ENCODE peak calls at places on chromosomes 7 and 10, in seven cellular contexts. One of them, this sample, is unnamed.
A peak's percentile ranks its signal among the peaks of the same experiment; 100 is the strongest.

GRCh38 chr7:117896339-117896738 is 23.1 kb upstream of the CTTNBP2 start:
- DNase-seq in chondrocyte: no peak
- DNase-seq in CD4-positive, alpha-beta T cell: no peak
- DNase-seq in stimulated activated CD4-positive, alpha-beta T cell treated with anti-CD3 and anti-CD28 coated beads, Interleukin-4, amount 100 ng/mL, for 24 hours: no peak
- DNase-seq in hepatocyte: no peak
- DNase-seq in GM04504: no peak
- DNase-seq in activated T-cell treated with anti-CD3 and anti-CD28 coated beads, Interleukin-2, amount 50 U/mL, for 1 hour: no peak
- DNase-seq in this sample: no peak

GRCh38 chr10:132632851-132633684 is 95.5 kb downstream of the INPP5A start:
- DNase-seq in chondrocyte: peak; percentile 69
- DNase-seq in CD4-positive, alpha-beta T cell: no peak
- DNase-seq in stimulated activated CD4-positive, alpha-beta T cell treated with anti-CD3 and anti-CD28 coated beads, Interleukin-4, amount 100 ng/mL, for 24 hours: no peak
- DNase-seq in hepatocyte: no peak
- DNase-seq in GM04504: no peak
- DNase-seq in activated T-cell treated with anti-CD3 and anti-CD28 coated beads, Interleukin-2, amount 50 U/mL, for 1 hour: no peak
- DNase-seq in this sample: no peak

GRCh38 chr10:114045071-114045737 is 1.5 kb downstream of the ADRB1 start:
- DNase-seq in chondrocyte: no peak
- DNase-seq in CD4-positive, alpha-beta T cell: peak; percentile 3
- DNase-seq in stimulated activated CD4-positive, alpha-beta T cell treated with anti-CD3 and anti-CD28 coated beads, Interleukin-4, amount 100 ng/mL, for 24 hours: no peak
- DNase-seq in hepatocyte: peak; percentile 71
- DNase-seq in GM04504: no peak
- DNase-seq in activated T-cell treated with anti-CD3 and anti-CD28 coated beads, Interleukin-2, amount 50 U/mL, for 1 hour: peak; percentile 34
- DNase-seq in this sample: no peak

GRCh38 chr10:71064413-71065118 is 147.8 kb upstream of the UNC5B start:
- DNase-seq in chondrocyte: no peak
- DNase-seq in CD4-positive, alpha-beta T cell: no peak
- DNase-seq in stimulated activated CD4-positive, alpha-beta T cell treated with anti-CD3 and anti-CD28 coated beads, Interleukin-4, amount 100 ng/mL, for 24 hours: no peak
- DNase-seq in hepatocyte: no peak
- DNase-seq in GM04504: no peak
- DNase-seq in activated T-cell treated with anti-CD3 and anti-CD28 coated beads, Interleukin-2, amount 50 U/mL, for 1 hour: no peak
- DNase-seq in this sample: no peak

GRCh38 chr10:6009961-6010360 is 32.6 kb upstream of the IL15RA start:
- DNase-seq in chondrocyte: no peak
- DNase-seq in CD4-positive, alpha-beta T cell: no peak
- DNase-seq in stimulated activated CD4-positive, alpha-beta T cell treated with anti-CD3 and anti-CD28 coated beads, Interleukin-4, amount 100 ng/mL, for 24 hours: no peak
- DNase-seq in hepatocyte: no peak
- DNase-seq in GM04504: no peak
- DNase-seq in activated T-cell treated with anti-CD3 and anti-CD28 coated beads, Interleukin-2, amount 50 U/mL, for 1 hour: no peak
- DNase-seq in this sample: no peak

GRCh38 chr7:24963218-24963617 is 16.8 kb downstream of the OSBPL3 start:
- DNase-seq in chondrocyte: no peak
- DNase-seq in CD4-positive, alpha-beta T cell: no peak
- DNase-seq in stimulated activated CD4-positive, alpha-beta T cell treated with anti-CD3 and anti-CD28 coated beads, Interleukin-4, amount 100 ng/mL, for 24 hours: peak; percentile 41
- DNase-seq in hepatocyte: no peak
- DNase-seq in GM04504: peak; percentile 40
- DNase-seq in activated T-cell treated with anti-CD3 and anti-CD28 coated beads, Interleukin-2, amount 50 U/mL, for 1 hour: peak; percentile 36
- DNase-seq in this sample: peak; percentile 66

GRCh38 chr7:97480700-97481410 is 251.0 kb upstream of the TAC1 start:
- DNase-seq in chondrocyte: no peak
- DNase-seq in CD4-positive, alpha-beta T cell: no peak
- DNase-seq in stimulated activated CD4-positive, alpha-beta T cell treated with anti-CD3 and anti-CD28 coated beads, Interleukin-4, amount 100 ng/mL, for 24 hours: no peak
- DNase-seq in hepatocyte: peak; percentile 19
- DNase-seq in GM04504: no peak
- DNase-seq in activated T-cell treated with anti-CD3 and anti-CD28 coated beads, Interleukin-2, amount 50 U/mL, for 1 hour: no peak
- DNase-seq in this sample: no peak

GRCh38 chr7:55189878-55190436 is 171.1 kb downstream of the EGFR start:
- DNase-seq in chondrocyte: no peak
- DNase-seq in CD4-positive, alpha-beta T cell: no peak
- DNase-seq in stimulated activated CD4-positive, alpha-beta T cell treated with anti-CD3 and anti-CD28 coated beads, Interleukin-4, amount 100 ng/mL, for 24 hours: no peak
- DNase-seq in hepatocyte: no peak
- DNase-seq in GM04504: no peak
- DNase-seq in activated T-cell treated with anti-CD3 and anti-CD28 coated beads, Interleukin-2, amount 50 U/mL, for 1 hour: no peak
- DNase-seq in this sample: no peak

GRCh38 chr10:123212640-123213039 is 58.4 kb downstream of the BUB3 start:
- DNase-seq in chondrocyte: no peak
- DNase-seq in CD4-positive, alpha-beta T cell: no peak
- DNase-seq in stimulated activated CD4-positive, alpha-beta T cell treated with anti-CD3 and anti-CD28 coated beads, Interleukin-4, amount 100 ng/mL, for 24 hours: no peak
- DNase-seq in hepatocyte: no peak
- DNase-seq in GM04504: no peak
- DNase-seq in activated T-cell treated with anti-CD3 and anti-CD28 coated beads, Interleukin-2, amount 50 U/mL, for 1 hour: no peak
- DNase-seq in this sample: no peak

GRCh38 chr10:13867822-13868221 is 281.1 kb downstream of the PRPF18 start:
- DNase-seq in chondrocyte: no peak
- DNase-seq in CD4-positive, alpha-beta T cell: no peak
- DNase-seq in stimulated activated CD4-positive, alpha-beta T cell treated with anti-CD3 and anti-CD28 coated beads, Interleukin-4, amount 100 ng/mL, for 24 hours: no peak
- DNase-seq in hepatocyte: no peak
- DNase-seq in GM04504: no peak
- DNase-seq in activated T-cell treated with anti-CD3 and anti-CD28 coated beads, Interleukin-2, amount 50 U/mL, for 1 hour: no peak
- DNase-seq in this sample: no peak

GRCh38 chr7:14855033-14855794 is 47.3 kb downstream of the DGKB start:
- DNase-seq in chondrocyte: no peak
- DNase-seq in CD4-positive, alpha-beta T cell: no peak
- DNase-seq in stimulated activated CD4-positive, alpha-beta T cell treated with anti-CD3 and anti-CD28 coated beads, Interleukin-4, amount 100 ng/mL, for 24 hours: no peak
- DNase-seq in hepatocyte: no peak
- DNase-seq in GM04504: no peak
- DNase-seq in activated T-cell treated with anti-CD3 and anti-CD28 coated beads, Interleukin-2, amount 50 U/mL, for 1 hour: no peak
- DNase-seq in this sample: no peak

GRCh38 chr10:18312385-18313145 is 172.3 kb downstream of the CACNB2 start:
- DNase-seq in chondrocyte: no peak
- DNase-seq in CD4-positive, alpha-beta T cell: no peak
- DNase-seq in stimulated activated CD4-positive, alpha-beta T cell treated with anti-CD3 and anti-CD28 coated beads, Interleukin-4, amount 100 ng/mL, for 24 hours: no peak
- DNase-seq in hepatocyte: peak; percentile 63
- DNase-seq in GM04504: peak; percentile 8
- DNase-seq in activated T-cell treated with anti-CD3 and anti-CD28 coated beads, Interleukin-2, amount 50 U/mL, for 1 hour: no peak
- DNase-seq in this sample: peak; percentile 12

GRCh38 chr10:123878666-123879311 is 12.8 kb downstream of the CPXM2 start:
- DNase-seq in chondrocyte: peak; percentile 36
- DNase-seq in CD4-positive, alpha-beta T cell: no peak
- DNase-seq in stimulated activated CD4-positive, alpha-beta T cell treated with anti-CD3 and anti-CD28 coated beads, Interleukin-4, amount 100 ng/mL, for 24 hours: no peak
- DNase-seq in hepatocyte: no peak
- DNase-seq in GM04504: peak; percentile 56
- DNase-seq in activated T-cell treated with anti-CD3 and anti-CD28 coated beads, Interleukin-2, amount 50 U/mL, for 1 hour: no peak
- DNase-seq in this sample: no peak

GRCh38 chr10:95397747-95398146 is 106.9 kb upstream of the PDLIM1 start:
- DNase-seq in chondrocyte: no peak
- DNase-seq in CD4-positive, alpha-beta T cell: no peak
- DNase-seq in stimulated activated CD4-positive, alpha-beta T cell treated with anti-CD3 and anti-CD28 coated beads, Interleukin-4, amount 100 ng/mL, for 24 hours: no peak
- DNase-seq in hepatocyte: no peak
- DNase-seq in GM04504: no peak
- DNase-seq in activated T-cell treated with anti-CD3 and anti-CD28 coated beads, Interleukin-2, amount 50 U/mL, for 1 hour: no peak
- DNase-seq in this sample: no peak

GRCh38 chr7:48182736-48183369 is 11.6 kb downstream of the ABCA13 start:
- DNase-seq in chondrocyte: no peak
- DNase-seq in CD4-positive, alpha-beta T cell: no peak
- DNase-seq in stimulated activated CD4-positive, alpha-beta T cell treated with anti-CD3 and anti-CD28 coated beads, Interleukin-4, amount 100 ng/mL, for 24 hours: no peak
- DNase-seq in hepatocyte: no peak
- DNase-seq in GM04504: peak; percentile 17
- DNase-seq in activated T-cell treated with anti-CD3 and anti-CD28 coated beads, Interleukin-2, amount 50 U/mL, for 1 hour: no peak
- DNase-seq in this sample: peak; percentile 53

GRCh38 chr10:78974409-78975317 is 94.1 kb upstream of the ZMIZ1 start:
- DNase-seq in chondrocyte: no peak
- DNase-seq in CD4-positive, alpha-beta T cell: no peak
- DNase-seq in stimulated activated CD4-positive, alpha-beta T cell treated with anti-CD3 and anti-CD28 coated beads, Interleukin-4, amount 100 ng/mL, for 24 hours: peak; percentile 80
- DNase-seq in hepatocyte: peak; percentile 76
- DNase-seq in GM04504: peak; percentile 69
- DNase-seq in activated T-cell treated with anti-CD3 and anti-CD28 coated beads, Interleukin-2, amount 50 U/mL, for 1 hour: peak; percentile 42
- DNase-seq in this sample: peak; percentile 65

GRCh38 chr10:62817120-62817762 is 1.1 kb upstream of the EGR2 start:
- DNase-seq in chondrocyte: peak; percentile 90
- DNase-seq in CD4-positive, alpha-beta T cell: no peak
- DNase-seq in stimulated activated CD4-positive, alpha-beta T cell treated with anti-CD3 and anti-CD28 coated beads, Interleukin-4, amount 100 ng/mL, for 24 hours: peak; percentile 72
- DNase-seq in hepatocyte: peak; percentile 69
- DNase-seq in GM04504: no peak
- DNase-seq in activated T-cell treated with anti-CD3 and anti-CD28 coated beads, Interleukin-2, amount 50 U/mL, for 1 hour: peak; percentile 75
- DNase-seq in this sample: no peak

This sample was measured in astrocyte of the cerebellum.